ENCODE peak calls at places on chromosome 2, in four cellular contexts. One of them, this sample, is unnamed.

GRCh38 chr2:222878877-222879601 is 18.2 kb downstream of the ACSL3 start:
- DNase-seq in sigmoid colon: no peak
- DNase-seq in upper lobe of left lung: no peak
- DNase-seq in SK-N-SH: no peak
- DNase-seq in this sample: no peak

GRCh38 chr2:239370403-239370802 is 30.4 kb downstream of the HDAC4 start:
- DNase-seq in sigmoid colon: peak
- DNase-seq in upper lobe of left lung: no peak
- DNase-seq in SK-N-SH: peak
- DNase-seq in this sample: peak

GRCh38 chr2:235765181-235765820 is 271.5 kb downstream of the AGAP1 start:
- DNase-seq in sigmoid colon: peak
- DNase-seq in upper lobe of left lung: no peak
- DNase-seq in SK-N-SH: no peak
- DNase-seq in this sample: peak

GRCh38 chr2:136125226-136125625 is 7.3 kb upstream of the CXCR4 start:
- DNase-seq in sigmoid colon: no peak
- DNase-seq in upper lobe of left lung: no peak
- DNase-seq in SK-N-SH: no peak
- DNase-seq in this sample: no peak

GRCh38 chr2:239729151-239729550 is 296.0 kb downstream of the NDUFA10 start:
- DNase-seq in sigmoid colon: peak
- DNase-seq in upper lobe of left lung: no peak
- DNase-seq in SK-N-SH: no peak
- DNase-seq in this sample: no peak

GRCh38 chr2:162164802-162165201 is 12.8 kb upstream of the GCG start:
- DNase-seq in sigmoid colon: no peak
- DNase-seq in upper lobe of left lung: no peak
- DNase-seq in SK-N-SH: no peak
- DNase-seq in this sample: no peak

GRCh38 chr2:37582911-37583310 is 88.5 kb downstream of the CDC42EP3 start:
- DNase-seq in sigmoid colon: no peak
- DNase-seq in upper lobe of left lung: no peak
- DNase-seq in SK-N-SH: no peak
- DNase-seq in this sample: no peak

GRCh38 chr2:96397756-96398525 is 62.4 kb downstream of the NCAPH start:
- DNase-seq in sigmoid colon: no peak
- DNase-seq in upper lobe of left lung: no peak
- DNase-seq in SK-N-SH: no peak
- DNase-seq in this sample: no peak

GRCh38 chr2:121197369-121198091 is 87.5 kb downstream of the TFCP2L1 start:
- DNase-seq in sigmoid colon: peak
- DNase-seq in upper lobe of left lung: peak
- DNase-seq in SK-N-SH: no peak
- DNase-seq in this sample: peak

GRCh38 chr2:221255862-221256261 is 316.2 kb downstream of the EPHA4 start:
- DNase-seq in sigmoid colon: no peak
- DNase-seq in upper lobe of left lung: no peak
- DNase-seq in SK-N-SH: no peak
- DNase-seq in this sample: no peak

GRCh38 chr2:36410681-36411080 is 55.1 kb downstream of the CRIM1 start:
- DNase-seq in sigmoid colon: no peak
- DNase-seq in upper lobe of left lung: no peak
- DNase-seq in SK-N-SH: no peak
- DNase-seq in this sample: no peak

GRCh38 chr2:216545359-216545758 is 46.7 kb downstream of the RPL37A start:
- DNase-seq in sigmoid colon: no peak
- DNase-seq in upper lobe of left lung: no peak
- DNase-seq in SK-N-SH: no peak
- DNase-seq in this sample: no peak

GRCh38 chr2:240433973-240434727 is 1.3 kb upstream of the GPC1 start:
- DNase-seq in sigmoid colon: peak
- DNase-seq in upper lobe of left lung: no peak
- DNase-seq in SK-N-SH: no peak
- DNase-seq in this sample: peak

GRCh38 chr2:30691091-30691947 is 115.9 kb downstream of the CAPN13 start:
- DNase-seq in sigmoid colon: peak
- DNase-seq in upper lobe of left lung: no peak
- DNase-seq in SK-N-SH: no peak
- DNase-seq in this sample: no peak

GRCh38 chr2:197500503-197501179 is 462 bp downstream of the HSPE1 start:
- DNase-seq in sigmoid colon: no peak
- DNase-seq in upper lobe of left lung: no peak
- DNase-seq in SK-N-SH: no peak
- DNase-seq in this sample: peak

GRCh38 chr2:205321240-205321639 is 361.1 kb upstream of the NRP2 start:
- DNase-seq in sigmoid colon: no peak
- DNase-seq in upper lobe of left lung: no peak
- DNase-seq in SK-N-SH: no peak
- DNase-seq in this sample: no peak

GRCh38 chr2:64323192-64323591 is 130.8 kb upstream of the LGALSL start:
- DNase-seq in sigmoid colon: no peak
- DNase-seq in upper lobe of left lung: no peak
- DNase-seq in SK-N-SH: no peak
- DNase-seq in this sample: no peak

GRCh38 chr2:22458439-22458838 is 926.5 kb upstream of the KLHL29 start:
- DNase-seq in sigmoid colon: no peak
- DNase-seq in upper lobe of left lung: no peak
- DNase-seq in SK-N-SH: no peak
- DNase-seq in this sample: no peak

GRCh38 chr2:15561574-15562344 is 625 bp upstream of the NBAS start:
- DNase-seq in sigmoid colon: no peak
- DNase-seq in upper lobe of left lung: no peak
- DNase-seq in SK-N-SH: peak
- DNase-seq in this sample: no peak
- TF ChIP-seq POLR2AphosphoS5 in sigmoid colon: no peak
- TF ChIP-seq POLR2AphosphoS5 in upper lobe of left lung: no peak
- TF ChIP-seq POLR2AphosphoS5 in SK-N-SH: no peak
- TF ChIP-seq POLR2AphosphoS5 in this sample: no peak

GRCh38 chr2:45683292-45683691 is 31.8 kb downstream of the PRKCE start:
- DNase-seq in sigmoid colon: no peak
- DNase-seq in upper lobe of left lung: no peak
- DNase-seq in SK-N-SH: no peak
- DNase-seq in this sample: no peak
- H3K27ac ChIP-seq in sigmoid colon: no peak
- H3K27ac ChIP-seq in upper lobe of left lung: no peak
- H3K27ac ChIP-seq in SK-N-SH: no peak
- H3K27ac ChIP-seq in this sample: no peak

DNA sequence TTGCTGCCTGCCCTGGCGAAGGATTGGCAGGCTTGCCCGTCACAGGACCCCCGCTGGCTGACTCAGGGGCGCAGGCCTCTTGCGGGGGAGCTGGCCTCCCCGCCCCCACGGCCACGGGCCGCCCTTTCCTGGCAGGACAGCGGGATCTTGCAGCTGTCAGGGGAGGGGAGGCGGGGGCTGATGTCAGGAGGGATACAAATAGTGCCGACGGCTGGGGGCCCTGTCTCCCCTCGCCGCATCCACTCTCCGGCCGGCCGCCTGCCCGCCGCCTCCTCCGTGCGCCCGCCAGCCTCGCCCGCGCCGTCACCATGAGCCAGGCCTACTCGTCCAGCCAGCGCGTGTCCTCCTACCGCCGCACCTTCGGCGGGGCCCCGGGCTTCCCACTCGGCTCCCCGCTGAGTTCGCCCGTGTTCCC is at the start of gene DES:
- DNase-seq in sigmoid colon: peak
- DNase-seq in upper lobe of left lung: no peak
- DNase-seq in SK-N-SH: no peak
- DNase-seq in this sample: no peak
- TF ChIP-seq POLR2AphosphoS5 in sigmoid colon: peak
- TF ChIP-seq POLR2AphosphoS5 in upper lobe of left lung: no peak
- TF ChIP-seq POLR2AphosphoS5 in SK-N-SH: no peak
- TF ChIP-seq POLR2AphosphoS5 in this sample: no peak

DNA sequence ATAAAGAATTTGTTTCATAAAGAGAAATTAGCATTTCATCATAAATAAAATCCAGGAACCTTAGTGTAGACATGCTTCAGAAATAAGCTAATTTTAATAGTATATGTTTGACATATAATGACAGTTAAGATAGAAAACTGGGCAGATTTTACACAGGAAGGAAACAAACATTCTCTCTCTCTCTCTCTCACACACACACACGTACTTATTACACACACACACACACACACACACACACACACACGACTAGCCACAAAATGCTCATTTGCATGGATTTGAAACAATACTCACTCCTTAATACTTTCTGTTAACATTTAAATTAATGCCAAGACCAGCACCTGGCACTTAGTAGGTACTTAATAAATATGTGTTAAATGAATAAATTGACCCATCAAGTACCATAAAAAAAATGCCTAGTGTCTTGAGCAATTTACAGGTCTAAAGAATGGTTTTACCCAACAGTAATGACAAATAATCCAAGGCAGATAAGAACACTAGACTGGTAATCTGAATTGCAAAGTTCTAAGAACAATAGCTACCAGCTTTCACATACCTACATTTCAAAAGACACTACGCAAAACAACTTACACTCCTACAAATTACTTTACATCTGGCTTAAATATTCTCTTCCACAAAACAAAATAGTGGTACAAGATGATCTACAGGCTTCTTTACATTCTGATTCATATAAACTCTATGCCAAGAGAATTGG is 2.9 kb upstream of the GALNT3 start:
- DNase-seq in sigmoid colon: no peak
- DNase-seq in upper lobe of left lung: no peak
- DNase-seq in SK-N-SH: no peak
- DNase-seq in this sample: no peak
- H3K27ac ChIP-seq in sigmoid colon: no peak
- H3K27ac ChIP-seq in upper lobe of left lung: no peak
- H3K27ac ChIP-seq in SK-N-SH: no peak
- H3K27ac ChIP-seq in this sample: no peak

This sample was measured in suprapubic skin.